ENCODE peak calls at places on chromosome 21, in seven cellular contexts. X is effector memory CD8-positive, alpha-beta T cell; O is naive thymus-derived CD4-positive, alpha-beta T cell; R is WTC11; L is NCI-H1092 treated with DMSO at 0.1 percent for 48 hours; A is amygdala; I is stimulated activated CD4-positive, alpha-beta T cell treated with anti-CD3 and anti-CD28 coated beads, Interleukin-15, amount 100 ng/mL, for 1 hour. B is an unnamed sample.

GRCh38 chr21:37986000-37986399 is 69.7 kb upstream of the KCNJ6 start:
- DNase-seq in X (no peak), O (no peak), R (no peak), L (no peak), A (no peak), I (no peak), B (no peak)

GRCh38 chr21:16879479-16879878 is 633.4 kb upstream of the CXADR start:
- DNase-seq in X (no peak), O (no peak), R (no peak), L (no peak), A (no peak), I (no peak), B (no peak)

GRCh38 chr21:40386981-40387380 is 460.0 kb downstream of the DSCAM start:
- DNase-seq in X (no peak), O (no peak), R (no peak), L (no peak), A (no peak), I (no peak), B (no peak)

GRCh38 chr21:41761211-41762181 is 5.4 kb downstream of the RIPK4 start:
- DNase-seq in X (no peak), O (no peak), R (no peak), L (no peak), A (no peak), I (no peak), B (no peak)

GRCh38 chr21:34266322-34266721 is 97.5 kb upstream of the KCNE2 start:
- DNase-seq in X (no peak), O (no peak), R (no peak), L (no peak), A (no peak), I (no peak), B (no peak)

GRCh38 chr21:39094847-39095525 is 88.3 kb downstream of the PSMG1 start:
- DNase-seq in X (no peak), O (no peak), R (no peak), L (no peak), A (no peak), I (no peak), B (no peak)

GRCh38 chr21:32772281-32773047 is 909 bp upstream of the PAXBP1 start:
- DNase-seq in X (peak; percentile 5), O (peak; percentile 33), R (no peak), L (peak; percentile 47), A (no peak), I (peak; percentile 19), B (peak; percentile 33)

GRCh38 chr21:44727321-44727720 is 15.9 kb upstream of the TSPEAR start:
- DNase-seq in X (no peak), O (no peak), R (no peak), L (no peak), A (no peak), I (no peak), B (no peak)

GRCh38 chr21:26170471-26171309 is at the start of gene APP:
- DNase-seq in X (peak; percentile 82), O (peak; percentile 85), R (peak; percentile 85), L (peak; percentile 85), A (peak; percentile 85), I (peak; percentile 78), B (peak; percentile 74)

GRCh38 chr21:45543710-45544448 is 1.6 kb upstream of the SLC19A1 start:
- DNase-seq in X (no peak), O (no peak), R (peak; percentile 12), L (no peak), A (no peak), I (no peak), B (peak; percentile 47)

GRCh38 chr21:42500736-42501135 is 4.7 kb upstream of the RSPH1 start:
- DNase-seq in X (no peak), O (no peak), R (no peak), L (no peak), A (no peak), I (no peak), B (no peak)

GRCh38 chr21:33824156-33824941 is 91.3 kb downstream of the ATP5PO start:
- DNase-seq in X (no peak), O (no peak), R (no peak), L (no peak), A (no peak), I (no peak), B (peak; percentile 57)

GRCh38 chr21:40667964-40668363 is 179.0 kb downstream of the DSCAM start:
- DNase-seq in X (no peak), O (no peak), R (no peak), L (no peak), A (no peak), I (no peak), B (no peak)

GRCh38 chr21:43605320-43606244 is 53.7 kb downstream of the HSF2BP start:
- DNase-seq in X (no peak), O (no peak), R (no peak), L (no peak), A (no peak), I (no peak), B (no peak)

GRCh38 chr21:40177979-40178378 is 310.7 kb downstream of the PCP4 start:
- DNase-seq in X (no peak), O (no peak), R (no peak), L (peak; percentile 75), A (no peak), I (no peak), B (peak; percentile 43)

GRCh38 chr21:29318354-29318753 is 19.6 kb downstream of the BACH1 start:
- DNase-seq in X (no peak), O (no peak), R (no peak), L (no peak), A (no peak), I (no peak), B (no peak)

GRCh38 chr21:28294046-28294445 is 698.6 kb downstream of the LTN1 start:
- DNase-seq in X (no peak), O (no peak), R (no peak), L (no peak), A (no peak), I (no peak), B (no peak)

GRCh38 chr21:46216132-46216747 is 12.3 kb downstream of the LSS start:
- DNase-seq in X (no peak), O (no peak), R (no peak), L (no peak), A (no peak), I (no peak), B (no peak)

B was measured in G401.